ENCODE peak calls at places on chromosomes 5 and 9, in eight cellular contexts. B is EH, W is LHCN-M2, V is myocyte, D is HCT116, I is GM20000, H is Peyer's patch, A is cardiac muscle cell. T is an unnamed sample.

GRCh38 chr9:34375901-34376595 is 650 bp downstream of the MYORG start:
- DNase-seq in A (peak), D (no peak), I (peak), V (peak), H (peak), B (peak), W (peak), T (peak)

GRCh38 chr9:80492221-80492620 is 920.5 kb downstream of the TLE4 start:
- DNase-seq in V (no peak), I (no peak), W (no peak), A (peak), D (no peak), H (no peak), B (no peak), T (peak)

GRCh38 chr9:89755835-89756234 is 151.0 kb downstream of the GADD45G start:
- DNase-seq in A (no peak), I (no peak), H (no peak), B (peak), D (no peak), W (no peak), V (no peak), T (peak)

GRCh38 chr5:179180061-179180460 is 119.9 kb downstream of the ZNF354C start:
- DNase-seq in B (no peak), V (no peak), W (no peak), A (no peak), I (no peak), D (no peak), H (no peak), T (no peak)

GRCh38 chr5:176814313-176814685 is 3.9 kb downstream of the UNC5A start:
- DNase-seq in V (no peak), A (no peak), W (no peak), H (no peak), D (no peak), I (no peak), B (no peak), T (no peak)

GRCh38 chr9:114811969-114812636 is 6.3 kb upstream of the TNFSF15 start:
- DNase-seq in A (no peak), B (no peak), D (no peak), W (no peak), V (no peak), H (no peak), I (no peak), T (no peak)

GRCh38 chr5:55521903-55522302 is 12.9 kb downstream of the PLPP1 start:
- DNase-seq in H (no peak), D (no peak), I (no peak), V (no peak), B (no peak), A (no peak), W (no peak), T (no peak)

GRCh38 chr5:147892696-147893296 is 13.5 kb downstream of the C5orf46 start:
- DNase-seq in D (peak), B (peak), H (no peak), W (no peak), A (no peak), V (no peak), I (no peak), T (peak)

GRCh38 chr5:138605254-138605972 is 30.2 kb upstream of the HSPA9 start:
- DNase-seq in D (no peak), W (peak), H (no peak), B (no peak), I (peak), V (peak), A (no peak), T (no peak)

GRCh38 chr9:107190031-107190935 is 92.8 kb upstream of the RAD23B start:
- DNase-seq in B (peak), V (no peak), D (no peak), A (peak), I (no peak), H (no peak), W (peak), T (peak)

GRCh38 chr5:141172381-141173204 is at the start of gene PCDHB7:
- DNase-seq in W (peak), I (no peak), D (peak), V (peak), A (peak), B (peak), H (no peak), T (peak)

GRCh38 chr9:33676746-33677505 is 118.4 kb upstream of the PRSS3 start:
- DNase-seq in H (peak), A (peak), W (peak), I (peak), B (peak), D (no peak), V (peak), T (no peak)

GRCh38 chr9:98913044-98913443 is 30.7 kb upstream of the COL15A1 start:
- DNase-seq in H (no peak), B (no peak), A (no peak), D (no peak), I (no peak), V (no peak), W (no peak), T (no peak)

GRCh38 chr5:180107005-180107404 is 35.4 kb upstream of the RNF130 start:
- DNase-seq in V (no peak), D (no peak), H (no peak), B (no peak), I (no peak), W (no peak), A (no peak), T (no peak)

GRCh38 chr9:71769175-71770165 is 1.2 kb upstream of the CEMIP2 start:
- DNase-seq in I (peak), H (peak), A (peak), W (peak), V (peak), D (peak), B (peak), T (peak)

GRCh38 chr5:168142402-168142801 is 149.0 kb upstream of the WWC1 start:
- DNase-seq in V (no peak), H (no peak), B (no peak), W (no peak), A (no peak), I (no peak), D (no peak), T (no peak)

GRCh38 chr5:143557061-143557818 is 153.8 kb upstream of the NR3C1 start:
- DNase-seq in V (peak), W (peak), I (peak), D (no peak), H (no peak), B (peak), A (peak), T (peak)

GRCh38 chr9:91720746-91721705 is 229.0 kb downstream of the ROR2 start:
- DNase-seq in V (no peak), H (no peak), B (no peak), I (peak), A (no peak), W (no peak), D (no peak), T (no peak)

GRCh38 chr5:50655810-50656205 is 10.6 kb upstream of the PARP8 start:
- DNase-seq in W (no peak), D (no peak), A (no peak), V (no peak), B (no peak), I (no peak), H (no peak), T (peak)

GRCh38 chr9:98652741-98653140 is 56.0 kb downstream of the GABBR2 start:
- DNase-seq in B (no peak), W (no peak), A (no peak), D (no peak), V (no peak), H (no peak), I (no peak), T (no peak)

GRCh38 chr5:173895766-173896165 is 7.6 kb downstream of the CPEB4 start:
- DNase-seq in A (no peak), V (no peak), D (no peak), I (no peak), W (no peak), H (no peak), B (no peak), T (no peak)

GRCh38 chr9:72052122-72052521 is 8.3 kb downstream of the C9orf57 start:
- DNase-seq in A (no peak), B (no peak), V (no peak), D (no peak), I (no peak), H (no peak), W (no peak), T (no peak)

GRCh38 chr9:78213696-78214095 is 22.2 kb upstream of the CEP78 start:
- DNase-seq in D (no peak), B (peak), I (no peak), A (peak), V (peak), W (peak), H (no peak), T (peak)

GRCh38 chr5:57327934-57328333 is 154.1 kb downstream of the GPBP1 start:
- DNase-seq in H (no peak), V (no peak), D (peak), W (no peak), B (no peak), A (no peak), I (no peak), T (peak)

GRCh38 chr9:134474058-134474370 is 147.8 kb downstream of the RXRA start:
- DNase-seq in V (no peak), W (peak), H (no peak), A (no peak), B (peak), D (no peak), I (no peak), T (peak)

T was measured in MCF 10A.